ENCODE peak calls at places on chromosome 4, in seven cellular contexts. R is Panc1; W is CD8-positive, alpha-beta T cell; L is ovary; P is tibial artery; H is pancreas; O is testis. N is an unnamed sample. For H3K4me1, the result is how much of the 10 kb centered on the place peaks cover.

GRCh38 chr4:142126890-142127497 is 490.6 kb downstream of the IL15 start:
- DNase-seq in R (peak), W (peak), L (peak), P (peak), H (no peak), O (peak), N (no peak)

GRCh38 chr4:181819951-181820350 is 423.3 kb upstream of the TENM3 start:
- DNase-seq in R (no peak), W (no peak), L (no peak), P (no peak), H (no peak), O (no peak), N (no peak)

GRCh38 chr4:8735236-8736082 is 136.2 kb downstream of the HMX1 start:
- DNase-seq in R (no peak), W (no peak), L (no peak), P (no peak), H (no peak), O (no peak), N (peak)

GRCh38 chr4:140099993-140100392 is 54.0 kb downstream of the MAML3 start:
- DNase-seq in R (no peak), W (no peak), L (no peak), P (peak), H (no peak), O (peak), N (peak)

GRCh38 chr4:64539234-64539849 is 130.1 kb upstream of the TECRL start:
- DNase-seq in R (peak), W (no peak), L (peak), P (no peak), H (no peak), O (peak), N (no peak)

GRCh38 chr4:39786838-39787237 is 88.9 kb downstream of the UBE2K start:
- DNase-seq in R (no peak), W (no peak), L (no peak), P (no peak), H (no peak), O (no peak), N (no peak)

GRCh38 chr4:53066155-53066554 is 204.0 kb downstream of the RASL11B start:
- DNase-seq in R (no peak), W (no peak), L (no peak), P (no peak), H (no peak), O (no peak), N (no peak)

GRCh38 chr4:86872135-86872534 is 20.1 kb downstream of the C4orf36 start:
- DNase-seq in R (no peak), W (no peak), L (no peak), P (no peak), H (no peak), O (no peak), N (no peak)

GRCh38 chr4:175034986-175035705 is 117.0 kb downstream of the ADAM29 start:
- DNase-seq in R (no peak), W (no peak), L (no peak), P (no peak), H (no peak), O (no peak), N (no peak)

GRCh38 chr4:7723625-7724024 is 216.0 kb downstream of the AFAP1 start:
- DNase-seq in R (no peak), W (no peak), L (no peak), P (no peak), H (no peak), O (no peak), N (no peak)

GRCh38 chr4:40831462-40831861 is 81.7 kb downstream of the NSUN7 start:
- DNase-seq in R (no peak), W (no peak), L (no peak), P (no peak), H (no peak), O (peak), N (no peak)

GRCh38 chr4:42865572-42866189 is 26.8 kb upstream of the GRXCR1 start:
- DNase-seq in R (peak), W (peak), L (peak), P (peak), H (no peak), O (peak), N (no peak)

GRCh38 chr4:1512738-1513660 is 106.8 kb upstream of the NKX1-1 start:
- DNase-seq in R (no peak), W (peak), L (peak), P (no peak), H (peak), O (peak), N (peak)

GRCh38 chr4:136558940-136559494 is 973.3 kb downstream of the PCDH18 start:
- DNase-seq in R (no peak), W (no peak), L (no peak), P (no peak), H (no peak), O (no peak), N (no peak)

GRCh38 chr4:1204286-1204827 is 32.0 kb upstream of the SPON2 start:
- DNase-seq in R (no peak), W (no peak), L (no peak), P (no peak), H (peak), O (peak), N (peak)

GRCh38 chr4:101420661-101421060 is 73.3 kb upstream of the PPP3CA start:
- DNase-seq in R (no peak), W (no peak), L (no peak), P (no peak), H (no peak), O (no peak), N (no peak)

GRCh38 chr4:165318982-165319381 is 8.5 kb upstream of the MSMO1 start:
- DNase-seq in R (no peak), W (no peak), L (no peak), P (no peak), H (no peak), O (no peak), N (no peak)

GRCh38 chr4:94641702-94642560 is 115.8 kb upstream of the BMPR1B start:
- DNase-seq in R (no peak), W (no peak), L (no peak), P (no peak), H (no peak), O (no peak), N (no peak)

GRCh38 chr4:110216079-110216478 is 17.7 kb upstream of the ELOVL6 start:
- DNase-seq in R (no peak), W (no peak), L (no peak), P (no peak), H (no peak), O (no peak), N (no peak)

GRCh38 chr4:35725131-35725530 is 519.2 kb downstream of the ARAP2 start:
- DNase-seq in R (no peak), W (no peak), L (no peak), P (no peak), H (no peak), O (no peak), N (no peak)

GRCh38 chr4:138051157-138051556 is 191.0 kb downstream of the SLC7A11 start:
- DNase-seq in R (no peak), W (no peak), L (no peak), P (no peak), H (no peak), O (no peak), N (no peak)

GRCh38 chr4:5964030-5964429 is 54.2 kb downstream of the C4orf50 start:
- DNase-seq in R (no peak), W (no peak), L (no peak), P (no peak), H (no peak), O (no peak), N (no peak)

GRCh38 chr4:150583287-150584197 is 1.6 kb downstream of the MAB21L2 start:
- DNase-seq in R (no peak), W (no peak), L (no peak), P (no peak), H (peak), O (no peak), N (no peak)

GRCh38 chr4:11768251-11768972 is 339.7 kb upstream of the HS3ST1 start:
- DNase-seq in R (no peak), W (no peak), L (no peak), P (no peak), H (no peak), O (no peak), N (no peak)

GRCh38 chr4:92791876-92792490 is 488.2 kb downstream of the GRID2 start:
- DNase-seq in R (no peak), W (no peak), L (no peak), P (no peak), H (no peak), O (no peak), N (no peak)

GRCh38 chr4:212438-213174 is 88.3 kb downstream of the ZNF718 start:
- DNase-seq in R (no peak), W (no peak), L (peak), P (peak), H (peak), O (peak), N (peak)

GRCh38 chr4:82372874-82373815 is 646 bp downstream of the HNRNPD start:
- DNase-seq in R (no peak), W (peak), L (peak), P (peak), H (peak), O (peak), N (peak)

GRCh38 chr4:171169396-171169795 is 643.8 kb upstream of the GALNTL6 start:
- DNase-seq in R (no peak), W (no peak), L (no peak), P (no peak), H (no peak), O (no peak), N (no peak)

GRCh38 chr4:124414641-124415040 is 297.9 kb downstream of the ANKRD50 start:
- DNase-seq in R (no peak), W (no peak), L (no peak), P (no peak), H (no peak), O (no peak), N (no peak)

GRCh38 chr4:125235971-125236370 is 78.8 kb upstream of the FAT4 start:
- DNase-seq in R (no peak), W (no peak), L (no peak), P (no peak), H (no peak), O (no peak), N (no peak)

DNA sequence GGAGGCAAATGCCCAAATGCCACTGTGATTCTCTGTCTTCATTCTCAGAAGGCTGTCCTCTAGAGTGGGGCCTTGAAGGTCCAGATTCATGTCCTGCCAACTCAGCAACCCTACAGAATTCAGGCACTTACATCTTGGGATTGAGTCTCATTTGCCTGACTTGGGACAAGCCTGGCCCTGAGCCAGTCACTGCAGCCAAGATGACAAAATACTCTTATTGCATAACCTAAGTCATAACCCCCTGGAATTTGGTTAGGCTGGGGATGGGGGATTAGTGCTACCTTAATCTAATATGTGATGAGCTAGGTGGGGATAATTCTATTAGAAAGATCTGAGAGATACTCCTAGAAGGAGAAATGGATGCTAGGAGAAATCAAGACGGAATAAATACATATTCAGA is 100.6 kb downstream of the AREG start:
- DNase-seq in R (no peak), W (no peak), L (no peak), P (peak), H (no peak), O (peak), N (no peak)
- H3K4me1 ChIP-seq in R (under half), W (under half), L (under half), P (under half), H (under half), O (under half), N (under half)

GRCh38 chr4:3530663-3531254 is 1.5 kb downstream of the LRPAP1 start:
- DNase-seq in R (no peak), W (no peak), L (no peak), P (no peak), H (peak), O (no peak), N (no peak)
- H3K4me3 ChIP-seq in R (peak), W (peak), L (peak), P (peak), H (peak), O (peak), N (peak)

DNA sequence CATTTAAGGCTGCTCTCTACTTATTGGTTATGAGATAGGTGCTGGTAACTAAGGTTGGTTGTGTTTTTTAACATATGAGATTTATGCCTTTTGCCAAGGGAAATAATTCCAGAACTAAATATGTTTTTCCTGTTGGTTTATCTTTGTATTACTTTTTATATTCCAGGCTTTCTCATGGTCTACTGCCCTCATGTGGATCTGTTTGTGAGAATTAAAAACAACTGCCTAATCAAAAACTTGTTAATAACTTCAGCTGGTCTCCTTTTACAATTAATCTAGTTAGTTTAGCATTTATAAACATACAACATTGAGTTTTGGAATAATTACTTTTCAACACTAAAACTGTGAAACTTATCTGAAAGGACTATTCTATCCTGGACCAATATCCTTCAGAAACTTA is 1208.3 kb downstream of the ADGRL3 start:
- DNase-seq in R (no peak), W (no peak), L (no peak), P (no peak), H (no peak), O (no peak), N (no peak)
- TF ChIP-seq CTCF in R (no peak), W (no peak), L (no peak), P (no peak), H (no peak), O (no peak), N (no peak)

GRCh38 chr4:98518555-98519267 is 139.7 kb downstream of the TSPAN5 start:
- DNase-seq in R (no peak), W (no peak), L (no peak), P (no peak), H (no peak), O (no peak), N (no peak)
- H3K4me1 ChIP-seq in R (under half), W (under half), L (under half), P (under half), H (under half), O (half or more), N (under half)

GRCh38 chr4:143558823-143559756 is 45.6 kb downstream of the SMARCA5 start:
- DNase-seq in R (peak), W (peak), L (peak), P (peak), H (peak), O (peak), N (peak)
- H3K4me3 ChIP-seq in R (peak), W (peak), L (peak), P (peak), H (peak), O (peak), N (peak)

DNA sequence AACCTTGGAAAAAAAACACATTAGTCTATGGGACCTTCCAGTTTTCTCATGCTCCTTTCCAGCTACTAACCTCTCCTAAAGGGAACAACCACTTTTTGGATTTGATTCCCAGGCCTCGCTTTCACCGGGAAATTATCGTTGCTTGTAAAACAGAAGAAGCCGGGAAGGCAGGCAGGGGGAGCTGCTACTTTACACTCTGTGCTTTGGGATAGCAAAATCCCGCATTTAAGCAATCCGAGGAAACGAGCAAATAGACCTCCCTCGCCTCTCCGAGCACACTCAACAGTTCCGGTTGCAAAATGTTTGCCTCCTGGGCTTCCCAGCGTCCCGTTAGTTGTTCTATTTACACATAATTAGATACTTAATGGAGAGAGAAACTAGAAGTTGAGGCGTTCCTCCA is 1.2 kb downstream of the CD38 start:
- DNase-seq in R (no peak), W (no peak), L (no peak), P (peak), H (no peak), O (peak), N (peak)
- TF ChIP-seq CTCF in R (no peak), W (no peak), L (no peak), P (no peak), H (no peak), O (peak), N (peak)

DNA sequence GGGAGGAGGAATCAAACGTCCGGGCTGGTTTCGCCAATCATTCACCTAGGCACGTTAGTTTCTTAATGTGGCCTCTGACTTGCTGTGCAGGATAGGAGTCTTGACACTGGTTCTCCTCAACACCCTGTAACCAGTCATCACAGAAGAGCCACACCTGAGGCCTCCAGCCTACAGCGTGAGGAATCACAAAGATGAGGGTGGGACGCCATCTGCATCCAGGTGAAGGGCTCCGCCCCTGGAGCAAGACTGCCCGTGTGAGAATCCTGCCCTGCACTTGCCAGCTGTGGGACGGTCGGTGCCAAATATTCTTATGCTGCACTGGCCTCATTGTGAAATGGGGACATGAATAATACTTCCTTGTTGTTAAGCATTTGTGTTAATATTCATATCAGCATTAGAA is 35.7 kb upstream of the TSPAN5 start:
- DNase-seq in R (no peak), W (no peak), L (no peak), P (no peak), H (no peak), O (no peak), N (no peak)
- H3K4me1 ChIP-seq in R (under half), W (under half), L (under half), P (under half), H (under half), O (under half), N (under half)

N was measured in upper lobe of right lung.